ENCODE peak calls at places on chromosomes 11 and 22, in nine cellular contexts. O, J, N, Y, S, R, T, I and H are unnamed samples. For H3K9me3 and H3K4me1, the result is how much of the 10 kb centered on the place peaks cover.

GRCh38 chr11:20194470-20194869 is 34.2 kb upstream of the DBX1 start:
- DNase-seq in T (no peak), S (no peak), Y (no peak), N (no peak), I (no peak), J (no peak), O (no peak), R (no peak), H (no peak)

GRCh38 chr11:132886335-132886734 is 646.0 kb downstream of the OPCML start:
- DNase-seq in Y (no peak), N (no peak), O (no peak), I (no peak), S (no peak), T (no peak), R (peak), J (no peak), H (no peak)

GRCh38 chr22:25348391-25348790 is 129.0 kb downstream of the CRYBB2 start:
- DNase-seq in J (no peak), R (no peak), N (no peak), O (no peak), T (no peak), Y (no peak), S (no peak), I (no peak), H (no peak)

GRCh38 chr11:93082900-93083299 is 113.4 kb downstream of the MTNR1B start:
- DNase-seq in I (no peak), J (no peak), Y (no peak), N (no peak), T (no peak), S (no peak), O (no peak), R (no peak), H (no peak)

GRCh38 chr22:45460288-45461109 is 42.2 kb upstream of the FBLN1 start:
- DNase-seq in T (peak), N (peak), Y (peak), J (no peak), I (peak), O (peak), S (no peak), R (peak), H (no peak)

GRCh38 chr11:67347964-67348749 is 5.2 kb downstream of the POLD4 start:
- DNase-seq in S (no peak), Y (no peak), N (no peak), T (no peak), R (peak), I (no peak), O (no peak), J (no peak), H (no peak)

GRCh38 chr11:32602657-32603410 is 19.2 kb downstream of the EIF3M start:
- DNase-seq in O (no peak), T (no peak), R (peak), S (no peak), N (no peak), Y (no peak), J (no peak), I (no peak), H (no peak)

GRCh38 chr11:32137869-32138268 is 47.0 kb downstream of the RCN1 start:
- DNase-seq in O (no peak), T (no peak), Y (no peak), N (no peak), J (no peak), R (no peak), S (no peak), I (no peak), H (no peak)

GRCh38 chr11:126808851-126809250 is 191.7 kb downstream of the KIRREL3 start:
- DNase-seq in Y (no peak), N (no peak), J (no peak), O (no peak), S (no peak), I (no peak), R (peak), T (no peak), H (no peak)

GRCh38 chr11:12693485-12694181 is 19.4 kb downstream of the TEAD1 start:
- DNase-seq in O (peak), T (peak), S (no peak), R (peak), Y (peak), J (no peak), I (peak), N (peak), H (no peak)

GRCh38 chr11:84384637-84385227 is 1098.6 kb upstream of the CCDC90B start:
- DNase-seq in N (peak), I (peak), J (peak), Y (peak), O (no peak), S (no peak), T (no peak), R (peak), H (no peak)

GRCh38 chr11:34213366-34213765 is 107.9 kb downstream of the NAT10 start:
- DNase-seq in Y (no peak), J (no peak), T (no peak), N (no peak), R (peak), O (no peak), I (no peak), S (no peak), H (no peak)

GRCh38 chr11:26245046-26245445 is 86.9 kb upstream of the ANO3 start:
- DNase-seq in R (peak), S (no peak), I (no peak), J (no peak), T (no peak), Y (no peak), O (no peak), N (no peak), H (no peak)

GRCh38 chr22:16721969-16722368 is 103.2 kb downstream of the XKR3 start:
- DNase-seq in I (no peak), R (no peak), Y (no peak), N (no peak), J (no peak), T (no peak), O (no peak), S (no peak), H (no peak)

GRCh38 chr11:106246495-106246894 is 169.0 kb downstream of the AASDHPPT start:
- DNase-seq in Y (no peak), N (no peak), J (no peak), T (no peak), R (no peak), S (no peak), I (no peak), O (no peak), H (no peak)

GRCh38 chr11:70768346-70769095 is 370.2 kb downstream of the CTTN start:
- DNase-seq in J (no peak), Y (no peak), R (no peak), I (no peak), S (no peak), N (no peak), O (no peak), T (no peak), H (no peak)

GRCh38 chr11:113173023-113173594 is 141.3 kb upstream of the TTC12 start:
- DNase-seq in S (no peak), N (no peak), R (no peak), J (no peak), O (no peak), I (no peak), Y (no peak), T (no peak), H (no peak)
- TF ChIP-seq POLR2A in S (no peak), N (no peak), R (no peak), J (no peak), O (no peak), I (no peak), Y (no peak), T (no peak), H (no peak)

DNA sequence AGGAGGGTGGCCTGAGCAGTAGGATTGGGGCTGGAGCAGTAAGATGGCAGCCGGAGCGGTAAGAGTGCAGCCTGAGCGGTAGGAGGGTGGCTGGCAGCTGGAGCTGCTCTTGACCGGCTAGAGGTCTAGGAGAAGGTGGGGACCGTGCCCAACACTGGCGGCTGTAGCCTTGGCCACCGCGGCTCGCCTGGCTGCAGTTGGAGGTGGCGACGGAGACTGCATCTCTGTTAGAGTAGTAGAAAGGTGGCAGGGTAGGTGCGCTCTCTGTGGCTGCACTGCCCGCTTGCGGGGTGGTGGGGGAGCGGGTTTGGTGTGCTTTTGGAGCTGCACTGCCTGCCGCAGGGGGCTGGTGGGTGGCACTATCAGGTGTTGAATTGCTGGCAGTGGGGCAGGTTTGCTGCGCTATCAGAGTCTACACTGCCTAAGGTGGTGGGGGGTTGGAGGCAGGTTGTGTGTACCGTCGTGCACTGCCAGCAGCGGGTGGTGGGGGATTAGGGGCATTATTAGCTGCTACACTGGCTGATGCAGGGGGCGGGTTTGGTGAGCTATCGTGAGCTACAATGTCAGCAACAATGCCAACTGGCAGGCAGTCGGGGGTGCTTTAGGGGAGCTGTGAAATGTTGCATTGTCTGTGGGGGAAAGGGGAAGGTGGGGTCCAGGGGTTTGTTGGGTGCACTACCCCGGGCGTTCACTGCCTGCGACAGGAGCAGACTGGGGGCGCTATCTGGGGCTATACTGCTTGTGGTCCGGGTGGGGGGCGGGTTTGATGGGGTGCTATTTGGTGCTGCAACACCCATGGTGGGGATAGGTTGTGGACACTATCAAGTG is 4461.3 kb upstream of the OR11H1 start:
- DNase-seq in O (no peak), T (no peak), S (peak), J (no peak), I (no peak), N (peak), R (no peak), Y (no peak), H (no peak)
- H3K9me3 ChIP-seq in O (under half), T (under half), S (under half), J (under half), I (under half), N (under half), R (under half), Y (under half), H (under half)

GRCh38 chr11:118957549-118957948 is 1.5 kb downstream of the UPK2 start:
- DNase-seq in S (no peak), T (no peak), J (no peak), N (no peak), R (no peak), I (no peak), O (no peak), Y (no peak), H (no peak)

GRCh38 chr11:118956847-118957469 is 860 bp downstream of the UPK2 start:
- DNase-seq in S (no peak), N (no peak), J (no peak), Y (no peak), I (no peak), O (no peak), T (no peak), R (no peak), H (no peak)

GRCh38 chr11:118956094-118956846 is at the start of gene UPK2:
- DNase-seq in N (peak), T (peak), Y (peak), R (peak), S (peak), J (peak), I (peak), O (peak), H (peak)

GRCh38 chr11:118957968-118958367 is 1.9 kb downstream of the UPK2 start:
- DNase-seq in S (no peak), N (no peak), Y (no peak), T (no peak), J (no peak), O (no peak), I (no peak), R (no peak), H (no peak)

GRCh38 chr11:118953265-118953664 is 2.8 kb upstream of the UPK2 start:
- DNase-seq in Y (no peak), N (no peak), I (no peak), T (no peak), R (peak), J (peak), O (no peak), S (no peak), H (no peak)
- H3K4me1 ChIP-seq in Y (under half), N (under half), I (under half), T (under half), R (under half), J (under half), O (under half), S (under half), H (under half)

DNA sequence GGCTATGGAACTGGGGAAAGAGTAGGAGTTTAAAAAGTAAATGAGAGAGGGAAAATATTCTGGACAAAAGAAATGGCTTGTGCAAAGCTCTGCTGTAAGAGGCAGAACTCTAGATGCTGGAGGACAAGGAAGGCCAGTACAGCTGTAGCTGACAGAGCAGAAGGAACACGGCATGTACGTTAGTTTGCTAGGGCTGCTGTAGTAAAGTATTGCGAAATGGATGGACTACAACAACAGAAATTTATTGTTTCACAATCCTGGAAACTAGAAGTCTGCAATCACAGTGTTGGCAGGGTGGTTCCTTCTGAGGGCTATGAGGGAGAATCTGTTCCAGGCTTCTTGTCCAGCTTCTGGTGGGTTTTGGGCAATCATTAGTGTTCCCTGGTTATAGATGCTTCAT is 454.4 kb downstream of the NTM start:
- DNase-seq in S (no peak), R (peak), I (no peak), O (no peak), Y (no peak), J (no peak), N (no peak), T (no peak), H (no peak)
- TF ChIP-seq POLR2A in S (no peak), R (no peak), I (no peak), O (no peak), Y (no peak), J (no peak), N (no peak), T (no peak), H (no peak)

DNA sequence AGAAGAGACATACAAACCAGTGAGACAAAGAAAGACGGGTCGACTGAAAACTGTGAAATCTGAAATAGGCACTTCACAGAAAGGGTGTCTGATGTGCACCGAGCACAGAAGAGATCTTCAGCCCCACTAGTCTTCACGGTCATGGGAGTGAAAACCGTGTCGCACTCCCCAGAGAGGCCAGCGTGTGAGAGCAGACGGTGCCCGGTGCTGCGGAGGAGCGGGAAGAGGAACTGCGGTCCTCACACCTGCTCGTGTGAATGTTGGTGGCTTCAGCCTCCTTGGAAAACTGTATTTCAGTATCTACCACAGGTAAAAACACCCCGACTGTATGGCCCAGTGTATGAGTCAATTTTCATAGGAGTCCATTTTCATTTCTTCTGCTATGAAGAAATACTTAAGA is 382.9 kb downstream of the BRD1 start:
- DNase-seq in S (no peak), T (no peak), I (no peak), R (no peak), O (no peak), J (no peak), N (no peak), Y (no peak), H (no peak)
- H3K9me3 ChIP-seq in S (under half), T (under half), I (under half), R (under half), O (under half), J (under half), N (under half), Y (under half), H (under half)

GRCh38 chr11:65442952-65443351 is 20.4 kb downstream of the NEAT1 start:
- DNase-seq in O (peak), J (no peak), S (no peak), I (no peak), N (no peak), R (peak), Y (peak), T (no peak), H (no peak)
- H3K4me1 ChIP-seq in O (under half), J (under half), S (under half), I (under half), N (under half), R (under half), Y (half or more), T (half or more), H (half or more)